ENCODE peak calls at places on chromosomes 13 and 19, in seven cellular contexts. M, Y, S, G, N, P and W are unnamed samples.

GRCh38 chr13:73215807-73216206 is 157.0 kb downstream of the KLF5 start:
- DNase-seq in G (no peak), N (no peak), Y (no peak), P (no peak), S (no peak), M (no peak), W (no peak)

GRCh38 chr13:90246946-90247345 is 1100.5 kb upstream of the MIR17HG start:
- DNase-seq in N (no peak), Y (no peak), S (no peak), M (no peak), P (no peak), G (no peak), W (no peak)

GRCh38 chr13:108302279-108302678 is 32.8 kb downstream of the TNFSF13B start:
- DNase-seq in P (no peak), Y (no peak), M (no peak), S (no peak), N (no peak), G (no peak), W (peak; percentile 9)

GRCh38 chr13:28854657-28855056 is 34.5 kb downstream of the MTUS2 start:
- DNase-seq in N (no peak), P (no peak), M (no peak), G (peak; percentile 5), Y (no peak), S (no peak), W (no peak)

GRCh38 chr13:44449999-44450821 is 76.6 kb downstream of the SERP2 start:
- DNase-seq in G (no peak), Y (no peak), M (no peak), N (peak; percentile 42), S (no peak), P (no peak), W (no peak)

GRCh38 chr13:58855283-58855682 is 1223.7 kb downstream of the PCDH17 start:
- DNase-seq in N (no peak), M (no peak), G (no peak), Y (no peak), P (no peak), S (no peak), W (no peak)

GRCh38 chr13:105817498-105817897 is 718.0 kb downstream of the EFNB2 start:
- DNase-seq in P (no peak), S (no peak), N (no peak), G (no peak), Y (no peak), M (no peak), W (peak; percentile 42)

GRCh38 chr13:98372886-98373285 is 195.8 kb upstream of the RNF113B start:
- DNase-seq in Y (no peak), G (no peak), S (no peak), N (no peak), P (no peak), M (no peak), W (no peak)

GRCh38 chr13:44715287-44716224 is 139.4 kb upstream of the TSC22D1 start:
- DNase-seq in G (no peak), S (no peak), N (no peak), Y (no peak), M (no peak), P (peak; percentile 56), W (no peak)

GRCh38 chr19:35792888-35793287 is 17.5 kb downstream of the ARHGAP33 start:
- DNase-seq in G (no peak), N (no peak), M (no peak), P (no peak), Y (no peak), S (no peak), W (no peak)

GRCh38 chr19:35792312-35792711 is 16.9 kb downstream of the ARHGAP33 start:
- DNase-seq in N (no peak), G (no peak), P (no peak), S (no peak), M (no peak), Y (no peak), W (no peak)

GRCh38 chr19:35790981-35791813 is 15.8 kb downstream of the ARHGAP33 start:
- DNase-seq in Y (no peak), P (no peak), N (peak; percentile 40), G (no peak), S (no peak), M (no peak), W (no peak)

GRCh38 chr19:35791814-35792279 is 16.5 kb downstream of the ARHGAP33 start:
- DNase-seq in S (no peak), P (no peak), Y (no peak), N (no peak), G (no peak), M (no peak), W (no peak)

DNA sequence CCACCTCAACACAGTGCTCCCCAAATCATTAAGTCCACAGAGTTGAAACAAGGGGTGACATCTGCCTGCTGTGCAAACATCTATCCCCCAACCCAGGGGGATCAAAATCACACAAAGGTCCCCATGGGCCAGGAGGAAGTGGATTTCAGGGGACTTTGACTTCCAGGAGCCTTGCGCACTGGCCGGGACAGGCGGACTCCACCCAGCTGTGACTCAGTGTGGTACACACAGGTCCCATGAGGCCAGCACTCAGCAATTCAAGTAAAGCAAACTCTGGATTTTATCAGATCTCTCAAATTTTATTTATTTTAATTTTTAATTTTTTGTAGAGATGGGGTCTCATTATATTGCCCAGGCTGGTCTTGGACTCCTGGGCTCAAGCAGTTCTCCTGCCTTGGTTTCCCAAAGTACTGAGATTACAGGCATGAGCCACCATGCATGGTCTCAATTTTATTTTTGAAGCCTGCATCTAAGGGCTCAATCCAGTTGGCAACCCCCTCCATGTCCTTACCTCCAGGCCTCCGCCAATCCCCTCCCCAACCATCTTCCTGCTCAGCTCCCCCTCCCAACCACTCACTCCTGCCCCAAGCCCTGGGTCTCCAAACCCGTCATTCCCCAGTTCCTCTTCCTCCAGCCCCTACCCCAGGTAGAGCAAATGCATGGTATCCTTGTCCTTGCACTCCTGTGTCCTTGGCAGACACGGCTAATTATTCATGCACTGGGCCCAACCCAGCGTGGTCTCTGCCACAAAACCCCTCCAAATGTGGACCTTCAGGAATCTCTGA is 18.2 kb downstream of the ARHGAP33 start:
- DNase-seq in S (no peak), N (no peak), P (no peak), Y (no peak), M (no peak), G (no peak), W (no peak)
- TF ChIP-seq JUND in S (no peak), N (no peak), P (no peak), Y (no peak), M (no peak), G (no peak), W (no peak)

GRCh38 chr13:25252770-25253169 is 34.5 kb downstream of the MTMR6 start:
- DNase-seq in S (no peak), P (no peak), G (no peak), N (no peak), M (no peak), Y (no peak), W (no peak)

GRCh38 chr13:25248071-25248470 is 39.2 kb downstream of the MTMR6 start:
- DNase-seq in P (no peak), Y (no peak), G (no peak), N (no peak), S (no peak), M (no peak), W (no peak)

GRCh38 chr13:25249001-25249543 is 38.2 kb downstream of the MTMR6 start:
- DNase-seq in M (no peak), Y (no peak), N (peak; percentile 19), G (no peak), P (peak; percentile 22), S (peak; percentile 17), W (no peak)

GRCh38 chr13:25252229-25252628 is 35.1 kb downstream of the MTMR6 start:
- DNase-seq in G (no peak), Y (no peak), S (no peak), P (no peak), M (no peak), N (no peak), W (no peak)

DNA sequence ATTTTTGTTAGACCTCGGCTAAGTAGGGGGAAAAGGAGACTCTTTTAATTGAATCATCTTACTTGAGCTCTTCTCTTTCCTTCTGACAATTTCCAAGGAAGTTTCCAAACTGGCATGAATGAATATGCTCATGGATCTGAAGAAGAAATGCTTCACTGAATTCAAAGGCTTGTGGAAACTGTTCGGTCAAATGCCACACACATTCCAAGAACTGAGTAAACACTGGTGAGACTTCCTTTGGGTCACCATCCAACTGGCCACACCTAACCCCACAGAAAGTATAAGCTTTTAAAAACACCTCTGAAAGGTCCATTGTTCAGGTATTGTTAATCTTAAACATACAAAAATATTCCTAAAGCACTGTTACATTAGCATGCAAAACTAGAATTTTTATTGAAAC is 33.6 kb downstream of the MTMR6 start:
- DNase-seq in N (peak; percentile 34), M (no peak), Y (no peak), G (no peak), P (no peak), S (no peak), W (peak; percentile 57)
- TF ChIP-seq JUND in N (no peak), M (no peak), Y (no peak), G (no peak), P (no peak), S (no peak), W (no peak)

DNA sequence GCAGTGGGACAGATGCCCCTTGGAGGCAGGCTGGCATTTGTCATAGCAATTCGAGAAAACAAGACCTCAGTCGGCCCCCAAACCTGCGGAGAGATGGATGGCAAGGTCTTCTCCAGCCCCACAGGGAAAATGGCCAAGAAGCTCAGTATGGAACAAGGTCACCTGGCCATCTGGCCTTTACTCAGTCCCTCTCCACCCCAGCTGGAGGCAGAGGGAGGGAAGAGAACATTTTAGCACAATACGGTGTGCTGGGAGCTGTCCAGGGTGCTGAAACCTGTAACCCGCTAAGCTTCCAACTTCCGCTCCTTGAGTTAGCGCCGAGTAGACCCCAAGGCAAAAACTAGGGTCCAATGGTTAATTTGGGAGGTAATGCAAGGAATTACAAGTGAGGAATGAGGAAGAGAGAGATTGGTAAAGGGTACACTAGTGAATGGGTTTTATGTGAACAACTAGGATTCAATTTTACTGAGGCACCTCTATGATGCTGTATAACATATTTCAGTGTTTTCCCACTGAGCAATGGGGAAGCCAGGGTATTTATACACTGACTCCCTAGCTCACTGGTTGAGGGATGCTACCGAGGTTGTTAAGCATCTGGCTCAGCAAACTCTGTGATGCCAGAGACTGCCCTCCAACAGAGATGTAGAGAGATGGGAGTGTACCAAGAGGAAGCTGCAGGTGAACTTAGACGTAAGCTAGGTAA is 64.3 kb downstream of the CACNA1A start:
- DNase-seq in S (no peak), G (peak; percentile 64), P (no peak), Y (peak; percentile 85), M (no peak), N (peak; percentile 35), W (peak; percentile 68)
- TF ChIP-seq JUND in S (no peak), G (no peak), P (no peak), Y (no peak), M (no peak), N (no peak), W (no peak)

DNA sequence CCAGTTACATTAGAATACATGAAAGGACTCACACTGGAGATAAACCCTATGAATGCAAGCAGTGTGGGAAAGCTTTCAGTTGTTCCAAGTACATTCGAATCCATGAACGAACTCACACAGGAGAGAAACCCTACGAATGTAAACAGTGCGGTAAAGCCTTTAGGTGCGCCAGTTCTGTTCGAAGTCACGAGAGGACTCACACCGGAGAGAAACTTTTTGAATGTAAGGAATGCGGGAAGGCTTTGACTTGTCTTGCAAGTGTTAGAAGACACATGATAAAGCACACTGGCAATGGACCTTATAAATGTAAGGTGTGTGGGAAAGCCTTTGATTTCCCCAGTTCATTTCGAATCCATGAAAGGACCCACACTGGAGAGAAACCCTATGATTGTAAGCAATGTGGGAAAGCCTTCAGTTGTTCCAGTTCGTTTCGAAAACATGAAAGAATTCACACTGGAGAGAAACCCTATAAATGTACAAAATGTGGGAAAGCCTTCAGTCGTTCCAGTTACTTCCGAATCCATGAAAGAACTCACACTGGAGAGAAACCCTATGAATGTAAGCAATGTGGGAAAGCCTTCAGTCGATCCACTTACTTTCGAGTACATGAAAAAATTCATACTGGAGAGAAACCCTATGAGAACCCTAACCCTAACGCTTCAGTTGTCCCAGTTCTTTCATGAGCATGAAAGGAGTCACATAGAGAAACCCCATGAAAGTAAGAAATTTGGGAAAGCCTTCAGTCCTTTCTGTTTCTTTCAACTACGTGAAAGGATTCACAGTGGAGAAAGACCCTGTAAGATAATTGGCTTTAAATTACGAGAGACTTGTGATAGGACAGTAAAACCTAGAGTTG is 20.2 kb downstream of the ZNF627 start:
- DNase-seq in N (no peak), Y (no peak), G (no peak), S (no peak), M (no peak), P (no peak), W (no peak)
- TF ChIP-seq JUND in N (no peak), Y (no peak), G (no peak), S (no peak), M (no peak), P (no peak), W (no peak)